ENCODE peak calls at places on chromosomes 3 and 15, in eight cellular contexts. E is tibial nerve, F is pancreas, V is H1, Q is WERI-Rb-1, Z is transverse colon, U is upper lobe of right lung, L is heart left ventricle. N is an unnamed sample.
A peak's percentile ranks its signal among the peaks of the same experiment; 100 is the strongest.

GRCh38 chr3:50167069-50167781 is 12.1 kb downstream of the SEMA3F start:
- DNase-seq in Z (peak; percentile 59), L (peak; percentile 58), Q (no peak), U (no peak), F (no peak), V (no peak), E (no peak), N (no peak)

GRCh38 chr3:134743006-134743405 is 52.1 kb upstream of the EPHB1 start:
- DNase-seq in V (no peak), E (peak; percentile 1), F (no peak), Q (no peak), L (no peak), Z (no peak), U (no peak), N (no peak)

GRCh38 chr3:191255156-191255555 is 56.1 kb downstream of the OSTN start:
- DNase-seq in F (no peak), E (no peak), V (no peak), L (no peak), Q (peak; percentile 10), Z (no peak), U (no peak), N (no peak)

GRCh38 chr3:67683522-67683921 is 29.1 kb upstream of the SUCLG2 start:
- DNase-seq in L (no peak), F (no peak), Q (no peak), U (no peak), V (no peak), E (no peak), Z (no peak), N (no peak)

GRCh38 chr3:83011471-83011870 is 1250.0 kb upstream of the GBE1 start:
- DNase-seq in E (no peak), V (no peak), Q (no peak), Z (no peak), L (no peak), F (no peak), U (no peak), N (no peak)

GRCh38 chr3:71251156-71251775 is 332.3 kb downstream of the FOXP1 start:
- DNase-seq in Q (no peak), V (no peak), E (no peak), L (no peak), F (no peak), U (no peak), Z (no peak), N (no peak)

GRCh38 chr3:112010631-112011030 is 11.9 kb downstream of the TAGLN3 start:
- DNase-seq in F (no peak), V (no peak), U (no peak), Z (no peak), Q (no peak), E (no peak), L (no peak), N (no peak)

GRCh38 chr3:189419022-189419421 is 212.2 kb upstream of the TP63 start:
- DNase-seq in E (no peak), F (no peak), Q (no peak), L (no peak), U (no peak), Z (no peak), V (no peak), N (no peak)

GRCh38 chr15:58889363-58889762 is 44.1 kb downstream of the SLTM start:
- DNase-seq in L (no peak), V (no peak), Z (no peak), U (no peak), F (no peak), Q (no peak), E (no peak), N (no peak)

GRCh38 chr3:67529337-67529736 is 125.1 kb downstream of the SUCLG2 start:
- DNase-seq in Z (no peak), L (no peak), V (no peak), U (no peak), F (no peak), E (no peak), Q (peak; percentile 32), N (no peak)

GRCh38 chr3:147737411-147737810 is 328.2 kb downstream of the ZIC1 start:
- DNase-seq in U (no peak), Q (no peak), L (no peak), E (no peak), F (no peak), Z (no peak), V (no peak), N (no peak)

GRCh38 chr15:69145694-69146492 is 14.5 kb upstream of the GLCE start:
- DNase-seq in V (no peak), E (no peak), Q (no peak), L (no peak), F (no peak), Z (no peak), U (no peak), N (no peak)

GRCh38 chr3:178236555-178237277 is 299.5 kb upstream of the KCNMB2 start:
- DNase-seq in Z (no peak), U (no peak), Q (no peak), V (no peak), L (no peak), F (no peak), E (no peak), N (no peak)

GRCh38 chr15:70503073-70503745 is 260.1 kb downstream of the UACA start:
- DNase-seq in F (no peak), V (no peak), U (peak; percentile 44), Z (no peak), Q (no peak), L (no peak), E (no peak), N (no peak)

GRCh38 chr15:88654430-88655102 is 15.8 kb downstream of the ISG20 start:
- DNase-seq in U (no peak), L (no peak), E (no peak), V (no peak), Q (no peak), F (no peak), Z (no peak), N (peak; percentile 53)

GRCh38 chr15:39474657-39475056 is 106.2 kb upstream of the THBS1 start:
- DNase-seq in F (no peak), Q (no peak), U (no peak), Z (no peak), L (no peak), V (no peak), E (no peak), N (no peak)

GRCh38 chr15:39468341-39468740 is 112.5 kb upstream of the THBS1 start:
- DNase-seq in Z (no peak), F (no peak), E (no peak), U (no peak), Q (no peak), L (no peak), V (no peak), N (no peak)

GRCh38 chr15:39468828-39469227 is 112.1 kb upstream of the THBS1 start:
- DNase-seq in U (no peak), V (no peak), L (no peak), Q (no peak), F (no peak), E (no peak), Z (no peak), N (no peak)

GRCh38 chr15:39471791-39472190 is 109.1 kb upstream of the THBS1 start:
- DNase-seq in U (no peak), F (no peak), V (no peak), Q (no peak), Z (no peak), E (no peak), L (no peak), N (no peak)

GRCh38 chr15:39472661-39473657 is 107.9 kb upstream of the THBS1 start:
- DNase-seq in Z (peak; percentile 81), F (peak; percentile 94), E (peak; percentile 79), U (peak; percentile 68), L (peak; percentile 72), V (no peak), Q (no peak), N (peak; percentile 99)
- H3K27ac ChIP-seq in Z (peak overlapping the region; percentile 92), F (peak overlapping the region; percentile 92), E (peak overlapping the region; percentile 78), U (peak overlapping the region; percentile 80), L (peak overlapping the region; percentile 86), V (no peak overlapping the region), Q (no peak overlapping the region), N (peak overlapping the region; percentile 91)

GRCh38 chr3:10357095-10357494 is 36.2 kb upstream of the SEC13 start:
- DNase-seq in U (no peak), Z (no peak), Q (no peak), V (no peak), F (no peak), L (no peak), E (no peak), N (no peak)
- H3K27ac ChIP-seq in U (no peak overlapping the region), Z (no peak overlapping the region), Q (no peak overlapping the region), V (no peak overlapping the region), F (no peak overlapping the region), L (no peak overlapping the region), E (no peak overlapping the region), N (no peak overlapping the region)

GRCh38 chr15:79973445-79974180 is 2.6 kb upstream of the BCL2A1 start:
- DNase-seq in V (no peak), L (no peak), Z (no peak), Q (no peak), U (no peak), F (no peak), E (no peak), N (no peak)

GRCh38 chr15:79977431-79977940 is 6.5 kb upstream of the BCL2A1 start:
- DNase-seq in L (no peak), V (no peak), Z (peak; percentile 14), U (no peak), E (no peak), F (no peak), Q (no peak), N (no peak)

GRCh38 chr15:79978694-79979519 is 7.9 kb upstream of the BCL2A1 start:
- DNase-seq in L (no peak), Z (no peak), Q (no peak), V (no peak), E (peak; percentile 55), U (no peak), F (no peak), N (no peak)

GRCh38 chr15:79981861-79982455 is 11.0 kb upstream of the BCL2A1 start:
- DNase-seq in Z (no peak), E (no peak), Q (no peak), F (no peak), V (no peak), L (no peak), U (no peak), N (no peak)

DNA sequence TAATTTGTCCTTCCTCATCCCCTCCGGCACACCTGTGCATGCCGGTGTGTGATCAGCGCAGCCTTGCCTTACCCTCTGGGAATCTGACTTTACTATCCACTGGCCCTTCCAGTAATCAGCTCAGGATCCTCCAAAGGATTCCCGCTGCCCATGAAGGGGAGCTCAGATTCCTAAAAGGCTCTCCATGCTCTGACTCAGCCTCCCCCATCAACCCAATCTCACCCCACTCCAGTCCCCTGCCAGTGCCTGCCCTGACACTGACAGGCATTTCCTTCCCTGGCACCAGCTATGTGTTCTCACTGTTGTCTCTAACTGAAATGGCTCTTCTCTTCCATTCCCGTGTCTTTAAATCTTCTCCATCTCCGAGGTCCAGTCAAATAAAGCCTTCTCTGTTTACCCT is 7.3 kb upstream of the BCL2A1 start:
- DNase-seq in Z (no peak), V (no peak), E (no peak), U (no peak), Q (no peak), F (no peak), L (no peak), N (no peak)
- H3K27ac ChIP-seq in Z (peak overlapping the region; percentile 17), V (no peak overlapping the region), E (peak overlapping the region; percentile 4), U (peak overlapping the region; percentile 68), Q (no peak overlapping the region), F (peak overlapping the region; percentile 64), L (peak overlapping the region; percentile 43), N (no peak overlapping the region)

DNA sequence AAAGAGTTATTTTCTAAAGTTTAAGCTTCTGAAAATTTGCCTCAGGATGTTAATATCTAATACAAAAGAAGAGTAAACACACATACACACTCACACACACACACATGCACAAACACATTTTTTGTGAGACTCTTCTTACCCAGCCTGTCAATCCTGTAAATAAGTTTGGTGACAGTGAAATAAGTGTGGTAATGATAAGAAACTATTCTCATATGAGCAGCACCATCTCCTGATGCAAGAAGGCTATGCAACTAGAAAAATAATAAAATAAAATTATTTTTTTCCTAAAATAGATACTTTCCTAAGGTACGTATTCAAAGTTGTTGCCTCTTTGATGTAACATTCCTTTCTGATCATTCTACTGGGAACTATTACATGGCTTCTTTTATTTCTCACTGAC is 155.1 kb downstream of the MECOM start:
- DNase-seq in V (no peak), L (no peak), F (no peak), Q (no peak), U (no peak), Z (no peak), E (no peak), N (no peak)
- H3K27ac ChIP-seq in V (no peak overlapping the region), L (no peak overlapping the region), F (no peak overlapping the region), Q (no peak overlapping the region), U (no peak overlapping the region), Z (no peak overlapping the region), E (no peak overlapping the region), N (no peak overlapping the region)